ENCODE peak calls at places on chromosomes 16 and 17, in four cellular contexts. Q, P, N and V are unnamed samples.

GRCh38 chr17:10614536-10615155 is 42.5 kb downstream of the MYH3 start:
- DNase-seq in Q (peak), P (no peak), N (peak), V (no peak)

GRCh38 chr17:68544111-68544510 is 31.9 kb downstream of the PRKAR1A start:
- DNase-seq in Q (no peak), P (no peak), N (no peak), V (no peak)

GRCh38 chr17:37138726-37139125 is 190.0 kb downstream of the AATF start:
- DNase-seq in Q (no peak), P (no peak), N (no peak), V (no peak)

GRCh38 chr17:81385320-81386111 is 9.7 kb upstream of the BAHCC1 start:
- DNase-seq in Q (no peak), P (no peak), N (no peak), V (no peak)

GRCh38 chr16:67541391-67542263 is 13.0 kb downstream of the RIPOR1 start:
- DNase-seq in Q (no peak), P (peak), N (peak), V (no peak)

GRCh38 chr17:39573447-39574298 is 34.0 kb downstream of the NEUROD2 start:
- DNase-seq in Q (peak), P (no peak), N (peak), V (no peak)

GRCh38 chr17:79690988-79691836 is 39.5 kb upstream of the ENPP7 start:
- DNase-seq in Q (no peak), P (no peak), N (no peak), V (no peak)

GRCh38 chr17:80598813-80599545 is 54.3 kb downstream of the RPTOR start:
- DNase-seq in Q (peak), P (no peak), N (no peak), V (no peak)

GRCh38 chr17:65062168-65062915 is 5.8 kb upstream of the GNA13 start:
- DNase-seq in Q (no peak), P (no peak), N (no peak), V (no peak)

GRCh38 chr17:39812466-39812865 is 51.6 kb downstream of the IKZF3 start:
- DNase-seq in Q (no peak), P (no peak), N (peak), V (no peak)

GRCh38 chr16:84207869-84208268 is 16.9 kb downstream of the ADAD2 start:
- DNase-seq in Q (no peak), P (no peak), N (no peak), V (no peak)

GRCh38 chr17:77281904-77282367 is 141.2 kb downstream of the SEC14L1 start:
- DNase-seq in Q (no peak), P (no peak), N (peak), V (no peak)

GRCh38 chr17:69060835-69061234 is at the start of gene ABCA9:
- DNase-seq in Q (no peak), P (no peak), N (no peak), V (no peak)

GRCh38 chr16:48383877-48384304 is 1.3 kb downstream of the SIAH1 start:
- DNase-seq in Q (no peak), P (no peak), N (no peak), V (no peak)

GRCh38 chr16:46673320-46674013 is 15.5 kb downstream of the VPS35 start:
- DNase-seq in Q (no peak), P (no peak), N (peak), V (no peak)

GRCh38 chr17:35889241-35889640 is 9.1 kb upstream of the CCL5 start:
- DNase-seq in Q (no peak), P (no peak), N (no peak), V (no peak)

GRCh38 chr16:4098496-4098895 is 17.7 kb downstream of the ADCY9 start:
- DNase-seq in Q (no peak), P (peak), N (no peak), V (no peak)

GRCh38 chr16:48013476-48013875 is 142.3 kb downstream of the ABCC12 start:
- DNase-seq in Q (no peak), P (no peak), N (no peak), V (peak)

GRCh38 chr17:6684460-6684783 is 28.7 kb downstream of the SLC13A5 start:
- DNase-seq in Q (no peak), P (no peak), N (no peak), V (no peak)

GRCh38 chr16:27634781-27635180 is 84.8 kb downstream of the KATNIP start:
- DNase-seq in Q (no peak), P (no peak), N (no peak), V (no peak)

GRCh38 chr17:4201231-4201630 is 58.2 kb downstream of the CYB5D2 start:
- DNase-seq in Q (peak), P (no peak), N (no peak), V (no peak)

GRCh38 chr16:67443299-67443698 is 12.4 kb downstream of the HSD11B2 start:
- DNase-seq in Q (peak), P (no peak), N (no peak), V (no peak)

GRCh38 chr17:70059649-70060048 is 15.4 kb upstream of the KCNJ16 start:
- DNase-seq in Q (no peak), P (no peak), N (no peak), V (no peak)

GRCh38 chr17:82930043-82930923 is 90.5 kb upstream of the ZNF750 start:
- DNase-seq in Q (peak), P (peak), N (no peak), V (no peak)

GRCh38 chr16:13316008-13316407 is 414.6 kb downstream of the SHISA9 start:
- DNase-seq in Q (no peak), P (no peak), N (no peak), V (no peak)

GRCh38 chr16:14321542-14321941 is 250.4 kb downstream of the MRTFB start:
- DNase-seq in Q (no peak), P (no peak), N (no peak), V (no peak)

GRCh38 chr17:42067371-42068180 is 17.2 kb upstream of the C17orf113 start:
- DNase-seq in Q (peak), P (no peak), N (peak), V (peak)

GRCh38 chr16:4846503-4846900 is 586 bp downstream of the GLYR1 start:
- DNase-seq in Q (peak), P (peak), N (peak), V (peak)

GRCh38 chr17:36949461-36949927 is 740 bp downstream of the AATF start:
- DNase-seq in Q (no peak), P (no peak), N (no peak), V (no peak)

DNA sequence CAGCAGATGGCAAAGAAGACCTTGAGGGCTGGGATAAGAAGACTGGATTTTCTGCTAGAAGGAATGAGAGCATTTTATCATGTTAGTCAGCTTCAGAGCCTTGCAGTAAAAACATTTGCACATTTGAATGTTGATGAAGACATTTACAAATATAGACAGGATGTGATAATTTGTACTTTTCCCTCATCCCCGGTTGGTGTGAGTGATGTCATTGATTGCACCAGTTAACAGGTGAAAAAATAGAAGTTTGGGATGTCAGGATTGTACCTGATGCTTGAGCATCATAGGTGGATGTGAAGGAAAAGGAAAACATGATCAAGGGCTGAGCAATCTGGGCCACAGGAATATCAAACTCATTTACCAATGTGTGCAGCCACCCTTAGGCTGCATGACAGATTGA is 22.7 kb upstream of the MAPK3 start:
- DNase-seq in Q (no peak), P (no peak), N (no peak), V (no peak)
- TF ChIP-seq CTCF in Q (no peak), P (no peak), N (no peak), V (no peak)

DNA sequence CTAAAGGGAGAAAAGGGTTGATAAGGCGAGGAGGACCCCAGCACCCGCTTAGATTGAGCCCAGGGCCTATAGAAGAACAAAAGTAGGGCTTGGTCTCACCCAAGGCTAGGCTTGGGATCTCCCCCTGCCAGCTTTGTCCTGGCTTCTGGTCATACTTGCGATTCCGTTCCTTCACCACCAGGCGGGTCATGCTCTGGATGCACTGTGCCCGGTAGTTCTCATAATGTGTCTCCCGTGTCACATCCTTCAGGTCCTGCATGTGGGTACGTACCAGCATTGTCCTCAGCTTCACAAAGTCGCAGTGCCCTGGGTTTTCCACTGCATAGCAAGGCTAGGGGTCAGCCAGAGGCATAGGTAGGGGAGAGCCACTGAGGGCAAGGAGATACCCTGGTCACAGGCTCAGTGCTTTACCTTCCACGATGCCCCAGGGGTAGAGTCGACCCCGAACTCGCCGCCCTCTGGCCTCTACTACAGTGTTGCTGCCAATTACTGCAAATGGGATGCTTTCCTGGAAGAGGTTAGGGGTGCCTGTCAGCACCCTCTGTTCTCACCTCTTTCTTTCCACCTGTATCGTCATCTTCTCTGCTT is 6.5 kb upstream of the MTMR4 start:
- DNase-seq in Q (no peak), P (no peak), N (peak), V (no peak)
- TF ChIP-seq CTCF in Q (no peak), P (no peak), N (peak), V (no peak)

DNA sequence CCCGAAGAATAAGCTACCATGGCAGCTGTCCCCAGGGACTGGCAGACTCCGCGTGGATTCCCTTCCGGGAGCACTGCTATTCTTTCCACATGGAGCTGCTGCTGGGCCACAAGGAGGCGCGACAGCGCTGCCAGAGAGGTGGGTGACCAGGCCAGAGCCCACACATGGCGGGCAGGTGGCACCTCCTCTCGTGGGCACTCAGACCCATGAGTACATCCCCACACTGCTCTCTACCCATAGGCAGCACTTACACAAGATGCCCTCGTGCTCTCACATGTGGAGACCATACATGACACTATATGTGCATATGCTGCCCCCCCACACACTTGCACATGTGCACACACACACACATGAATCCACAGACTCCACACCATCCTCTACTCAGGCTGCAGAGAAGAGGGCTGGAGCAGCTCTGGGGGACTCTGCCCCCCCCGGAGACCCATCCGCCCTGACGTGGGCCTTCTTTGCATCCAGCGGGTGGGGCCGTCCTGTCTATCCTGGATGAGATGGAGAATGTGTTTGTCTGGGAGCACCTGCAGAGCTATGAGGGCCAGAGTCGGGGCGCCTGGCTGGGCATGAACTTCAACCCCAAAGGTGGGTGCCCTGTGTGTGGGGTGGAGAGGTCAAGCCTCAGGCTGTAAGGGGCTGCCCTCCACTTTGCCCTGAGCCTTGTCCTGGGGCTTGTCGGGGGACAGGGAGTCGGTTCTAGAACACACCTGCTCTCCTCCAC is 62.9 kb downstream of the MRC2 start:
- DNase-seq in Q (no peak), P (no peak), N (no peak), V (no peak)
- TF ChIP-seq CTCF in Q (no peak), P (no peak), N (no peak), V (no peak)

GRCh38 chr16:55021595-55022475 is 91.2 kb downstream of the IRX5 start:
- DNase-seq in Q (peak), P (peak), N (peak), V (no peak)
- TF ChIP-seq CTCF in Q (no peak), P (no peak), N (no peak), V (no peak)

GRCh38 chr17:31645351-31645750 is 213.7 kb downstream of the COPRS start:
- DNase-seq in Q (no peak), P (no peak), N (no peak), V (no peak)
- TF ChIP-seq CTCF in Q (no peak), P (no peak), N (no peak), V (no peak)

GRCh38 chr16:30958164-30959083 is 870 bp downstream of the SETD1A start:
- DNase-seq in Q (no peak), P (no peak), N (peak), V (no peak)

GRCh38 chr16:30953511-30954124 is 3.9 kb upstream of the SETD1A start:
- DNase-seq in Q (no peak), P (no peak), N (peak), V (no peak)

GRCh38 chr16:30954993-30955392 is 2.6 kb upstream of the SETD1A start:
- DNase-seq in Q (no peak), P (no peak), N (no peak), V (no peak)

GRCh38 chr16:30957456-30958163 is at the start of gene SETD1A:
- DNase-seq in Q (peak), P (peak), N (peak), V (peak)

GRCh38 chr16:30956601-30957455 is 726 bp upstream of the SETD1A start:
- DNase-seq in Q (peak), P (peak), N (peak), V (no peak)
- TF ChIP-seq CTCF in Q (no peak), P (no peak), N (no peak), V (no peak)

DNA sequence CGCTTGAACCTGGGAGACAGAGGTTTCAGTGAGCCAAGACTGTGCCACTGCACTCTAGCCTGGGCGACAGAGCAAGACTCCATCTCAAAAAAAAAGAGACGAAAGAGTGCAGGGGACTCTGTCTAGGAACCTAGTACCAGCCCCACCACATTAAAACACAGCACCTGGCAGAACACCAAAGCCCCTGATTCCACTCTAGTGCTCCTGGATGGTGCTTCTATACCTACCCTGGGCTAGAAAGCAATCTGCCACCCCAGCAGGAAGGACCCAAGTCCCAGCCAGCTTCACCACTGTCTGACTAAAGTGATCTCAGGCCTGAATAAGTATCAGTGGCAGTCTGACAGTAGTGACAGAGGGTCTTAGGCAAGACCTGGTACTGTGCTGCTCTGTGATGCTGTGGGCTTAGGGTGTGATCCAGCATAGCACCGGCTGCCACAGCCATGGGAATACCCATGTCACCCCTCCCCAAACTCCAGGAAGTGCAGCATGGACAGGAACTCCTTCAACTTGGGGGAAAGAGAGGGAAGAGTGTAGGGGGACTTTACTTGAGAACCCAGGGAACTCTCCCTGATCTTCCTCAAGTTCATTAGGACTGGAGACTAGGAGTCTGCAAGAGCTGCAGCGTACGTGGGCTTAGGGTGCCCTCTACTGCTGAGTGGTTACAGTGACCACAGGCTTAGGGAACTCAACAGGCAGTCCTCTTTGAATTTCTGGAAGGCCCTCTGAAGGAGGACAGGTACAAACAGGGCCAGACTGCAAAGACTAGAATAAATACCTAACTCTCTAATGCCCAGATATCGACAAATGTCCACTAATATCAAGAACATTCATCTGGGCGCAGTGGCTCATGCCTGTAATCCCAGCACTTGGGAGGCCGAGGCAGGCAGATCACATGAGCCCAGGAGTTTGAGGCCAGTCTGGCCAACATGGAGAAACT is 30.0 kb upstream of the RNF43 start:
- DNase-seq in Q (no peak), P (no peak), N (peak), V (no peak)
- TF ChIP-seq CTCF in Q (no peak), P (no peak), N (peak), V (no peak)